ENCODE peak calls at places on chromosome X, in four cellular contexts. G, D, T and E are unnamed samples.

GRCh38 chrX:9997524-9997923 is 30.4 kb downstream of the CLDN34 start:
- DNase-seq in D (no peak), T (no peak), G (no peak), E (no peak)

GRCh38 chrX:80335062-80335830 is 85.0 kb upstream of the TENT5D start:
- DNase-seq in T (no peak), D (peak), G (no peak), E (peak)

GRCh38 chrX:136021903-136022302 is 36.7 kb downstream of the SLC9A6 start:
- DNase-seq in D (peak), G (no peak), T (no peak), E (no peak)

GRCh38 chrX:140712413-140713173 is 3.0 kb downstream of the LINC00632 start:
- DNase-seq in D (peak), G (no peak), T (no peak), E (peak)

GRCh38 chrX:40108959-40109287 is 11.2 kb upstream of the BCOR start:
- DNase-seq in T (no peak), D (peak), G (peak), E (peak)

GRCh38 chrX:65300104-65300809 is 234.3 kb downstream of the LAS1L start:
- DNase-seq in G (no peak), T (no peak), D (no peak), E (no peak)

GRCh38 chrX:31988975-31989374 is 917.1 kb upstream of the FTHL17 start:
- DNase-seq in T (no peak), G (no peak), D (no peak), E (no peak)

GRCh38 chrX:20442597-20442996 is 175.9 kb upstream of the RPS6KA3 start:
- DNase-seq in T (peak), D (peak), G (peak), E (peak)

GRCh38 chrX:136464589-136464988 is 23.2 kb upstream of the BRS3 start:
- DNase-seq in G (no peak), D (no peak), T (no peak), E (no peak)

GRCh38 chrX:100928660-100929613 is at the start of gene XKRX:
- DNase-seq in G (no peak), D (no peak), T (no peak), E (peak)

GRCh38 chrX:119981286-119982070 is 37.9 kb upstream of the NKAP start:
- DNase-seq in G (peak), D (peak), T (no peak), E (no peak)